ENCODE peak calls at places on chromosomes 3 and 15, in six cellular contexts. W, S, F, K, E and H are unnamed samples.

GRCh38 chr3:9404680-9405079 is 7.3 kb downstream of the SETD5 start:
- DNase-seq in W (peak), S (no peak), K (no peak), E (no peak), F (peak), H (peak)

GRCh38 chr3:172367205-172368105 is 80.8 kb downstream of the GHSR start:
- DNase-seq in F (peak), W (no peak), K (no peak), S (no peak), E (no peak), H (peak)

GRCh38 chr3:169029674-169030285 is 633.7 kb downstream of the MECOM start:
- DNase-seq in E (no peak), K (no peak), S (no peak), F (no peak), W (no peak), H (no peak)

GRCh38 chr3:121274411-121274810 is 271.4 kb downstream of the POLQ start:
- DNase-seq in E (no peak), K (no peak), S (no peak), W (no peak), F (no peak), H (no peak)

GRCh38 chr15:28112962-28113361 is 13.8 kb upstream of the OCA2 start:
- DNase-seq in E (no peak), W (no peak), F (no peak), K (no peak), S (no peak), H (no peak)

GRCh38 chr3:127164615-127165014 is 28.3 kb upstream of the PRR23E start:
- DNase-seq in W (no peak), S (no peak), F (no peak), K (no peak), E (no peak), H (no peak)

GRCh38 chr15:62241135-62241770 is 76.2 kb upstream of the C2CD4B start:
- DNase-seq in W (peak), F (no peak), K (peak), E (no peak), S (peak), H (no peak)

GRCh38 chr15:63054281-63054683 is 11.7 kb downstream of the TPM1 start:
- DNase-seq in W (peak), K (no peak), S (no peak), F (no peak), E (no peak), H (no peak)

GRCh38 chr3:185630182-185630622 is 44.1 kb downstream of the SENP2 start:
- DNase-seq in W (peak), S (no peak), E (no peak), F (no peak), K (no peak), H (no peak)

GRCh38 chr3:71095511-71096305 is 487.8 kb downstream of the FOXP1 start:
- DNase-seq in E (no peak), K (no peak), F (no peak), W (no peak), S (no peak), H (no peak)

GRCh38 chr3:70849911-70850699 is 537.7 kb upstream of the MDFIC2 start:
- DNase-seq in K (no peak), F (no peak), E (no peak), S (no peak), W (peak), H (no peak)

GRCh38 chr15:73894133-73894814 is 20.9 kb downstream of the TBC1D21 start:
- DNase-seq in F (no peak), E (no peak), S (no peak), W (no peak), K (no peak), H (no peak)

GRCh38 chr3:150150633-150151032 is 179.9 kb upstream of the PFN2 start:
- DNase-seq in F (no peak), E (no peak), S (no peak), K (no peak), W (no peak), H (no peak)

GRCh38 chr3:134840459-134840858 is 45.4 kb downstream of the EPHB1 start:
- DNase-seq in F (no peak), E (no peak), W (no peak), K (no peak), S (no peak), H (no peak)

GRCh38 chr3:159762238-159762637 is 226.4 kb upstream of the IL12A start:
- DNase-seq in E (no peak), W (peak), F (no peak), K (no peak), S (no peak), H (no peak)

GRCh38 chr3:37500518-37500917 is 326.1 kb upstream of the LRRFIP2 start:
- DNase-seq in F (no peak), S (no peak), W (no peak), K (no peak), E (no peak), H (no peak)

GRCh38 chr3:149618151-149619123 is 39.4 kb downstream of the WWTR1 start:
- DNase-seq in S (no peak), F (no peak), E (no peak), K (no peak), W (peak), H (no peak)

GRCh38 chr3:179604336-179605078 is at the start of the genes MRPL47 and NDUFB5:
- DNase-seq in S (peak), E (peak), W (peak), F (peak), K (peak), H (peak)

GRCh38 chr15:52790166-52790708 is at the start of gene ONECUT1:
- DNase-seq in S (peak), E (no peak), K (no peak), W (peak), F (peak), H (peak)

GRCh38 chr15:67783303-67783702 is 42.0 kb upstream of the SKOR1 start:
- DNase-seq in F (no peak), W (no peak), S (no peak), K (no peak), E (peak), H (no peak)

GRCh38 chr15:82855286-82856092 is 46.1 kb downstream of the WHAMM start:
- DNase-seq in S (no peak), W (no peak), F (no peak), E (no peak), K (no peak), H (no peak)

GRCh38 chr15:41504751-41505492 is 8.7 kb downstream of the LTK start:
- DNase-seq in W (no peak), S (no peak), F (no peak), E (no peak), K (no peak), H (no peak)

GRCh38 chr3:166734734-166735133 is 645.4 kb downstream of the ZBBX start:
- DNase-seq in K (peak), W (no peak), S (no peak), E (no peak), F (no peak), H (no peak)

GRCh38 chr3:98528474-98529346 is 3.1 kb upstream of the GPR15 start:
- DNase-seq in E (no peak), W (no peak), S (peak), F (no peak), K (no peak), H (no peak)

GRCh38 chr3:71859128-71859519 is 74.2 kb upstream of the PROK2 start:
- DNase-seq in F (peak), S (peak), E (no peak), W (peak), K (no peak), H (peak)

GRCh38 chr3:167456157-167456799 is 17.6 kb downstream of the SERPINI2 start:
- DNase-seq in E (no peak), S (no peak), W (no peak), K (no peak), F (no peak), H (no peak)

GRCh38 chr3:101801174-101801573 is 22.2 kb downstream of the NXPE3 start:
- DNase-seq in S (no peak), K (no peak), E (no peak), F (no peak), W (no peak), H (no peak)

GRCh38 chr15:96342611-96343528 is 12.4 kb downstream of the NR2F2 start:
- DNase-seq in W (no peak), F (no peak), E (no peak), K (no peak), S (no peak), H (no peak)

GRCh38 chr15:70385711-70386110 is 288.0 kb upstream of the TLE3 start:
- DNase-seq in F (no peak), S (no peak), K (no peak), W (no peak), E (no peak), H (peak)

GRCh38 chr3:30306896-30307295 is 299.5 kb upstream of the TGFBR2 start:
- DNase-seq in K (no peak), E (no peak), W (no peak), F (no peak), S (no peak), H (no peak)

GRCh38 chr3:42195879-42196330 is 70.1 kb downstream of the CCK start:
- DNase-seq in S (no peak), E (peak), K (no peak), F (no peak), W (no peak), H (no peak)

GRCh38 chr15:29430831-29431230 is 161.2 kb upstream of the NSMCE3 start:
- DNase-seq in K (no peak), S (no peak), F (no peak), E (no peak), W (no peak), H (no peak)
- TF ChIP-seq CHD2 in K (no peak), S (no peak), F (no peak), E (no peak), W (no peak), H (no peak)

GRCh38 chr3:48199117-48199516 is 10.9 kb upstream of the CDC25A start:
- DNase-seq in S (no peak), K (no peak), W (no peak), F (no peak), E (no peak), H (no peak)
- TF ChIP-seq CHD2 in S (no peak), K (no peak), W (no peak), F (no peak), E (no peak), H (no peak)

GRCh38 chr3:12966847-12967750 is 106.1 kb downstream of the IQSEC1 start:
- DNase-seq in E (no peak), K (no peak), S (no peak), F (no peak), W (no peak), H (no peak)

GRCh38 chr3:12970684-12971083 is 102.5 kb downstream of the IQSEC1 start:
- DNase-seq in W (no peak), S (no peak), F (no peak), E (no peak), K (no peak), H (no peak)

GRCh38 chr3:12969487-12969886 is 103.7 kb downstream of the IQSEC1 start:
- DNase-seq in E (no peak), W (no peak), F (no peak), K (no peak), S (no peak), H (no peak)

GRCh38 chr3:12967751-12968209 is 105.4 kb downstream of the IQSEC1 start:
- DNase-seq in S (peak), F (peak), E (no peak), W (peak), K (peak), H (peak)

GRCh38 chr3:12968541-12968940 is 104.7 kb downstream of the IQSEC1 start:
- DNase-seq in K (no peak), F (no peak), S (no peak), W (no peak), E (no peak), H (no peak)
- TF ChIP-seq CHD2 in K (no peak), F (no peak), S (no peak), W (no peak), E (no peak), H (no peak)

GRCh38 chr15:55005679-55006078 is 191.1 kb downstream of the RSL24D1 start:
- DNase-seq in W (no peak), K (no peak), S (no peak), F (no peak), E (no peak), H (no peak)

GRCh38 chr15:55007561-55007960 is 189.2 kb downstream of the RSL24D1 start:
- DNase-seq in W (no peak), S (no peak), F (no peak), E (no peak), K (no peak), H (no peak)

GRCh38 chr15:55008397-55008796 is 188.3 kb downstream of the RSL24D1 start:
- DNase-seq in E (no peak), W (no peak), F (no peak), K (no peak), S (no peak), H (no peak)

DNA sequence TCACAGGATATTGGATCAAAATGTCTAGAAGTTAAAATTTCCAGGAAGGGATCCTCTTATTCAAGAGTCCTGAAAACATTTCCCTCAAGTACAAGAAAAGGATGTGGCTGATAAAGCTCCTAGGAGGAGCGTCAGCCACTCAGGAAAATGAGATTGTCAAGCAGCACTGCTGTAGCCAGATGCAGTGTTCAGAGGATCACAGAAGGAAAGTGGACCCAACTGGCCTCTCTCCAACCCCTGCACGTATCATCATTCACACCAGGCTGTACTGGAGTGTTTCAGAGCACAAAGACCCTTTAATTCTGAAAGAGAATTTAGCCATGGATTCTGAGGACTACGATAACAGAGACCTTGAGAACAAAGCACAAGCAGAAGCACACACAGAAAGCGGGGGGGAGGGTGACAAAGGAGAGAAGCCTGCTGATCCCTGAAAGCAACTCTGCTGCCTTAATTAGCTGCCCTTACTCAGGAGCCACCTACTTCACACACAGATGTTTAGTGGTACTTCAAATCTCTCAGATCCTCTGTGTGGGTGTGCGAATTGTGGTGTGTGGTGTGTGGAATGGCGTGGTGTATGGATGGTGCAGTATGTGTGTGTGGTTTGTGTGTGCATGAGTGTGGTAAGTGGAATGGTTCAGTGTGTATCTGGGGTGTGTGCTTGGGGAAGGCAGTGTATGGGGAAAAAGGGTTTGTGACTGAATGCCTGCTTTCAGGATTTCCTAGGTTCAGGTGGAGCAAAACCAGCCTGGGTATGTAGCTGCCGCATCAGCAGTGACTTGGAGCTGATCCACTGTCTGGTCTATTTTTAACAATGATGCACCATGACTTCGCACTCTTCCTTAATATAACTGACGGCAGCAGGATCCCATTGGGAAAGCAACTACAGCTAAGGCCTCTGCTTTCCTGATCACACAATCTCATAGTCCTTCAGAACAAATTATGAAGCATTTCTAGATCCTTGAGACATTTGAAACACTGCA is 192.6 kb downstream of the RSL24D1 start:
- DNase-seq in F (no peak), S (no peak), W (peak), K (no peak), E (no peak), H (no peak)
- TF ChIP-seq CHD2 in F (no peak), S (no peak), W (no peak), K (no peak), E (no peak), H (no peak)

GRCh38 chr3:142990706-142991105 is 10.7 kb upstream of the U2SURP start:
- DNase-seq in F (no peak), K (no peak), S (no peak), E (no peak), W (no peak), H (no peak)

GRCh38 chr3:142983318-142983717 is 18.1 kb upstream of the U2SURP start:
- DNase-seq in F (no peak), K (no peak), S (no peak), E (no peak), W (no peak), H (no peak)

GRCh38 chr3:142984255-142984654 is 17.1 kb upstream of the U2SURP start:
- DNase-seq in K (no peak), F (no peak), W (no peak), S (no peak), E (no peak), H (no peak)

GRCh38 chr3:142987707-142988106 is 13.7 kb upstream of the U2SURP start:
- DNase-seq in E (no peak), F (no peak), W (no peak), K (no peak), S (no peak), H (no peak)

DNA sequence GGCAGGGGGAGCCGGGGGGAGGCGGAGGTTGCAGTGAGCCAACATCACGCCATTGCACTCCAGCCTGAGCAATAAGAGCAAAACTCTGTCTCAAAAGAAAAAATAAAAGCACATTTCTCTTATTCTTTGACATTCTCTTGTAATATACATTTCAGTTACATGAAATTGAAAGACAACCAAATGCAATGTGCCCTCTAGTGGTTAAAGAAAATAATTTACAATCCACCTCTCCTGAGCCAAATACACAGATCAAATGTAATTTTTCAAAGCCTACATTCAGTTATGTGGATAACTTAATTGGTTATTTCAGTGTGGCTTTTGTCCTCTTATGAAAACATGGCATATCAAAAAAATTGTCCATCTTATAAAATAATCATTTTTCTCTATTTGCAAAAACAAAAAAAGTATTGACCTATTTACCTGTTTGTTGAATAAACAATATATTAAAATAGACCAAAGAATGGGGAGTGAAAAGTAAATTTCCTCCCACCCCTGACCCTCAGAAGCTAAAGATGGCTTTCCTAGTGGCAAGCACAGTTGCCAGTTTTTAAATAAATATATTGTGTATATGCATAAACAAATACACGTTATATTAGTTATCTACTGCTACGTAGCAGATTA is 14.2 kb upstream of the U2SURP start:
- DNase-seq in S (peak), W (peak), E (no peak), F (peak), K (no peak), H (peak)
- TF ChIP-seq CHD2 in S (no peak), W (no peak), E (no peak), F (no peak), K (no peak), H (no peak)

DNA sequence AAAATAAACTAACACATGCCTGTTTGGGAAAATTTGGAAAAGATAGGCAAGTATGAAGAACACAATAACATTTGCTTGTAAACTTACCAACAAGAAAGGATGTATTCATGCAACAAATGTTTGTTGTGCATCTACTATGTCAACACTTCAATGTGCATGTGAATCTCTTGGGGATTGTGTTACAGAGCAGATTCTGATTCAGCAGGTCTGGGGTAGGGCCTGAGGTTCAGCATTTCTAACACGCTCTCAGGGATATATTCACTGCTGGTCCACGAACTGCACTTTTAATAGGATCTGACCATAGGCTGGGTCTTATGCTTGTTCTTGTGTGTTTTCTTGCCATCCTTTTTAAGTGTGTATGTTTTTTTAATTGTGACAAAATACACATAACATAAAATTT is 11.8 kb downstream of the GPD1L start:
- DNase-seq in K (no peak), W (no peak), E (no peak), F (no peak), S (no peak), H (no peak)
- TF ChIP-seq CHD2 in K (no peak), W (no peak), E (no peak), F (no peak), S (no peak), H (no peak)

GRCh38 chr15:39792954-39793353 is 10.3 kb upstream of the FSIP1 start:
- DNase-seq in S (no peak), E (no peak), W (no peak), F (no peak), K (no peak), H (peak)
- TF ChIP-seq CHD2 in S (no peak), E (no peak), W (no peak), F (no peak), K (no peak), H (no peak)

DNA sequence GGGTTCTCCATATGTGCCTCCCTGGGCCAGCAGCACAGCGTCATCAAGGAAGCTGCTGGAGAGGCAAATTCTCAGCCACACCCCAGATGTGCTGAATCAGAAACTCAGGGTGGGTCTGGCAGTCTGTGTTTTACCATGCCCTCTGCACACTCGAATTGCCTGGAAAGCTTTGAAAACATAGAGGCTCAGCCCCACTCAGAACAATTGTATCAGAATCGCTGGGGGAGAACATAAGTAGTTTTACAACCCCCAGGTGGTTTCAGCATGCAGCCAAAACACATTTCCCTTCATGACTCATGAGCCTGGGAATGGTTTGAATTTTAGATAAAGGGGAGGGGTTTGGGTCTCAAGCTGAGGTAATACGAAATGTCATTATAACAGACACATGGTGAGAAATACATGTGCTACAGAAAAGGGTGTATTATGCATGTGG is 9.6 kb downstream of the TGM4 start:
- DNase-seq in K (no peak), F (no peak), W (peak), S (no peak), E (no peak), H (peak)
- TF ChIP-seq CHD2 in K (no peak), F (no peak), W (no peak), S (no peak), E (no peak), H (no peak)